ENCODE peak calls at places on chromosomes 4 and X, in five cellular contexts. C, U, T, X and B are unnamed samples.

GRCh38 chr4:37434469-37434868 is 189.9 kb downstream of the NWD2 start:
- DNase-seq in T (no peak), C (peak; percentile 3), U (no peak), X (peak; percentile 43), B (no peak)

GRCh38 chr4:89111833-89112563 is 665 bp downstream of the TIGD2 start:
- DNase-seq in T (no peak), U (peak; percentile 11), X (peak; percentile 99), C (peak; percentile 90), B (peak; percentile 79)

GRCh38 chr4:153232768-153233167 is 28.5 kb downstream of the TRIM2 start:
- DNase-seq in U (no peak), T (no peak), X (no peak), C (no peak), B (no peak)

GRCh38 chrX:10450229-10450958 is 170.0 kb downstream of the MID1 start:
- DNase-seq in U (no peak), X (peak; percentile 40), T (no peak), C (peak; percentile 83), B (peak; percentile 72)

GRCh38 chr4:165199722-165200121 is 7.6 kb upstream of the KLHL2 start:
- DNase-seq in C (peak; percentile 11), U (no peak), T (no peak), X (peak; percentile 84), B (no peak)

GRCh38 chr4:133157460-133158160 is 8.5 kb downstream of the PCDH10 start:
- DNase-seq in T (no peak), U (no peak), X (no peak), C (no peak), B (no peak)

GRCh38 chrX:3609800-3610199 is 103.6 kb downstream of the PRKX start:
- DNase-seq in U (no peak), X (peak; percentile 65), C (peak; percentile 65), T (no peak), B (peak; percentile 20)

GRCh38 chrX:48064261-48064660 is 7.2 kb downstream of the ZNF630 start:
- DNase-seq in X (peak; percentile 39), T (no peak), U (no peak), C (no peak), B (no peak)

GRCh38 chr4:181189751-181190150 is 1053.5 kb upstream of the TENM3 start:
- DNase-seq in X (no peak), U (no peak), C (no peak), T (no peak), B (no peak)

GRCh38 chrX:22056235-22056634 is 24.1 kb downstream of the PHEX start:
- DNase-seq in X (no peak), C (no peak), T (no peak), U (no peak), B (no peak)